ENCODE peak calls at places on chromosomes 11 and 22, in five cellular contexts. B is K562, O is HepG2, F is GM12878, R is H1. V is an unnamed sample.

GRCh38 chr11:39361557-39361956 is 2097.9 kb downstream of the LRRC4C start:
- DNase-seq in F (no peak), R (no peak), B (no peak), O (no peak), V (no peak)

GRCh38 chr11:106961518-106961917 is 56.8 kb downstream of the GUCY1A2 start:
- DNase-seq in F (no peak), B (no peak), O (no peak), R (no peak), V (no peak)

GRCh38 chr11:74937696-74938475 is 11.0 kb downstream of the XRRA1 start:
- DNase-seq in B (no peak), R (no peak), F (no peak), O (no peak), V (no peak)

GRCh38 chr22:27274770-27275449 is 526.6 kb downstream of the MN1 start:
- DNase-seq in F (no peak), O (no peak), R (no peak), B (no peak), V (no peak)

GRCh38 chr11:70928854-70929598 is 323.4 kb downstream of the SHANK2 start:
- DNase-seq in O (no peak), R (no peak), B (no peak), F (no peak), V (peak; percentile 42)

GRCh38 chr11:122115520-122116343 is at the start of gene BLID:
- DNase-seq in O (peak; percentile 7), R (peak; percentile 74), F (no peak), B (peak; percentile 2), V (peak; percentile 88)

GRCh38 chr22:23033116-23033905 is 37.0 kb upstream of the GNAZ start:
- DNase-seq in R (no peak), B (no peak), F (no peak), O (no peak), V (no peak)

GRCh38 chr11:122186439-122187080 is 70.5 kb upstream of the BLID start:
- DNase-seq in F (no peak), R (no peak), B (no peak), O (no peak), V (no peak)

GRCh38 chr11:122207921-122208764 is 92.1 kb upstream of the BLID start:
- DNase-seq in R (no peak), F (no peak), B (no peak), O (no peak), V (no peak)

GRCh38 chr11:111441443-111441842 is 62.4 kb upstream of the POU2AF1 start:
- DNase-seq in B (no peak), R (no peak), O (no peak), F (no peak), V (no peak)

GRCh38 chr11:22341582-22341919 is 3.4 kb downstream of the SLC17A6 start:
- DNase-seq in O (no peak), F (no peak), B (no peak), R (peak; percentile 58), V (peak; percentile 63)

GRCh38 chr11:69931060-69931910 is 112.1 kb upstream of the FGF3 start:
- DNase-seq in O (no peak), B (no peak), F (no peak), R (no peak), V (no peak)

GRCh38 chr11:43789700-43790443 is 90.8 kb upstream of the ALKBH3 start:
- DNase-seq in O (no peak), R (no peak), B (no peak), F (no peak), V (no peak)

GRCh38 chr11:123451183-123451907 is 21.3 kb downstream of the GRAMD1B start:
- DNase-seq in R (no peak), O (no peak), B (no peak), F (no peak), V (no peak)

GRCh38 chr11:132822294-132822693 is 710.0 kb downstream of the OPCML start:
- DNase-seq in R (no peak), O (no peak), B (no peak), F (no peak), V (no peak)

GRCh38 chr11:12288934-12289666 is 88.3 kb upstream of the PARVA start:
- DNase-seq in F (no peak), B (no peak), R (no peak), O (no peak), V (no peak)

GRCh38 chr11:34987617-34988016 is 71.2 kb downstream of the PDHX start:
- DNase-seq in O (no peak), B (no peak), F (no peak), R (no peak), V (no peak)

GRCh38 chr11:108965602-108966001 is 300.7 kb downstream of the DDX10 start:
- DNase-seq in R (no peak), B (no peak), O (no peak), F (no peak), V (no peak)

GRCh38 chr11:8768625-8769333 is 86.2 kb downstream of the RPL27A start:
- DNase-seq in B (peak; percentile 61), O (peak; percentile 39), R (no peak), F (no peak), V (no peak)

GRCh38 chr22:49199224-49199623 is 628.4 kb downstream of the BRD1 start:
- DNase-seq in R (no peak), O (no peak), B (no peak), F (no peak), V (no peak)

GRCh38 chr11:32173435-32173834 is 82.6 kb downstream of the RCN1 start:
- DNase-seq in B (peak; percentile 35), R (peak; percentile 79), F (no peak), O (peak; percentile 38), V (peak; percentile 88)

GRCh38 chr11:76339217-76339616 is 41.7 kb downstream of the THAP12 start:
- DNase-seq in R (no peak), F (no peak), B (no peak), O (no peak), V (no peak)

GRCh38 chr22:42685941-42686666 is 34.6 kb downstream of the A4GALT start:
- DNase-seq in B (no peak), F (no peak), R (no peak), O (no peak), V (peak; percentile 18)

GRCh38 chr11:134752964-134753804 is 341.1 kb upstream of the B3GAT1 start:
- DNase-seq in R (no peak), B (no peak), O (no peak), F (no peak), V (no peak)

GRCh38 chr11:45917286-45917622 is 423 bp downstream of the PEX16 start:
- DNase-seq in B (no peak), F (no peak), O (no peak), R (no peak), V (no peak)

GRCh38 chr11:57772562-57772961 is 11.0 kb downstream of the CTNND1 start:
- DNase-seq in O (no peak), F (no peak), R (no peak), B (no peak), V (no peak)

GRCh38 chr11:18071098-18071705 is 25.1 kb upstream of the TPH1 start:
- DNase-seq in B (no peak), R (no peak), O (no peak), F (no peak), V (no peak)

GRCh38 chr22:27113211-27114030 is 456.0 kb downstream of the MIAT start:
- DNase-seq in B (no peak), R (no peak), O (peak; percentile 63), F (no peak), V (no peak)

GRCh38 chr22:27801616-27802388 is at the start of gene MN1:
- DNase-seq in F (no peak), B (no peak), O (no peak), R (peak; percentile 87), V (peak; percentile 86)

GRCh38 chr11:72113170-72113808 is 794 bp upstream of the ANAPC15 start:
- DNase-seq in O (no peak), B (no peak), R (no peak), F (no peak), V (no peak)

GRCh38 chr22:50203288-50203687 is 2.5 kb downstream of the SELENOO start:
- DNase-seq in B (no peak), O (no peak), R (no peak), F (no peak), V (no peak)

GRCh38 chr11:12430912-12431311 is 53.5 kb downstream of the PARVA start:
- DNase-seq in B (no peak), R (no peak), O (peak; percentile 16), F (no peak), V (no peak)

GRCh38 chr11:57484141-57484710 is 23.9 kb downstream of the RTN4RL2 start:
- DNase-seq in O (no peak), F (no peak), R (no peak), B (no peak), V (no peak)

GRCh38 chr11:70302086-70302752 is 31.7 kb downstream of the PPFIA1 start:
- DNase-seq in B (no peak), R (no peak), O (no peak), F (no peak), V (no peak)

GRCh38 chr11:72038491-72038890 is 39.8 kb downstream of the IL18BP start:
- DNase-seq in R (no peak), B (no peak), F (no peak), O (no peak), V (no peak)

GRCh38 chr22:20105456-20106204 is 10.3 kb upstream of the RANBP1 start:
- DNase-seq in B (no peak), F (no peak), O (no peak), R (no peak), V (no peak)

GRCh38 chr22:20106849-20107237 is 9.1 kb upstream of the RANBP1 start:
- DNase-seq in O (no peak), R (no peak), B (no peak), F (no peak), V (no peak)

GRCh38 chr22:20107471-20107901 is 8.4 kb upstream of the RANBP1 start:
- DNase-seq in B (no peak), R (no peak), O (no peak), F (no peak), V (no peak)

GRCh38 chr22:20107951-20108756 is 7.8 kb upstream of the RANBP1 start:
- DNase-seq in B (no peak), F (no peak), O (no peak), R (no peak), V (no peak)

GRCh38 chr22:20106205-20106848 is 9.6 kb upstream of the RANBP1 start:
- DNase-seq in O (no peak), R (no peak), B (no peak), F (no peak), V (no peak)
- H3K36me3 ChIP-seq in O (peaks cover 55% of the 10 kb centered on the region), R (peaks cover 62% of the 10 kb centered on the region), B (peaks cover 97% of the 10 kb centered on the region), F (peaks cover 52% of the 10 kb centered on the region), V (peaks cover 23% of the 10 kb centered on the region)

GRCh38 chr11:78916759-78917158 is 342.1 kb upstream of the NARS2 start:
- DNase-seq in O (no peak), B (no peak), F (no peak), R (no peak), V (no peak)
- TF ChIP-seq POLR2AphosphoS5 in O (no peak), B (no peak), F (no peak), R (no peak), V (no peak)

DNA sequence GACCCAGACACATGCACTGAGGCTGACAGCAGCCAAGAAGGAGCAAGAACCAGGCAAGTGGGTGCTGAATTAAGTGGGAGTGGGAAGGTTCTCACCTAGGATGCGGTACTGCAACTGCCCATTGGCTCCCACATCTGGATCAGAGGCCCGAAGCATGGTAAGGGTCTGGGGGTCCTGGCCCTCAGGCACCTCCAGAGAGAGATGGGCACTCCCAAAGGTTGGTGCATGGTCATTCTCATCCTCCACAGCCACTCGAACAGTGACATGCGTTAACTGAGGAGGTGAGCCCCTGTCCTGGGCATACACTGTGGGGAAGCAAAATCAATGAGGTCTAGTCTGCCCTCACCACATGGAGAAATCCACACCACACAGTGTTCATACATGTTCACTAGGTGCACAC is 9.3 kb upstream of the TPP1 start:
- DNase-seq in B (no peak), F (no peak), O (no peak), R (no peak), V (no peak)
- TF ChIP-seq CREB1 in B (no peak), F (no peak), O (no peak), R (no peak), V (no peak)

GRCh38 chr22:37618072-37618656 is 9.5 kb downstream of the GGA1 start:
- DNase-seq in O (no peak), R (no peak), F (no peak), B (no peak), V (no peak)
- H3K36me3 ChIP-seq in O (peaks cover 21% of the 10 kb centered on the region), R (peaks cover 15% of the 10 kb centered on the region), F (peaks cover 23% of the 10 kb centered on the region), B (peaks cover 58% of the 10 kb centered on the region), V (peaks cover 6% of the 10 kb centered on the region)